ENCODE peak calls at places on chromosome 11, in eight cellular contexts. F, L, Y, J, X, R, U and E are unnamed samples.

GRCh38 chr11:123251656-123252344 is 56.8 kb upstream of the CLMP start:
- DNase-seq in L (peak), Y (no peak), J (no peak), X (no peak), F (no peak), R (no peak), U (no peak), E (no peak)

GRCh38 chr11:119975561-119976152 is 162.3 kb downstream of the TRIM29 start:
- DNase-seq in X (no peak), R (no peak), U (no peak), J (peak), L (no peak), F (no peak), Y (no peak), E (no peak)

GRCh38 chr11:73326929-73327811 is 19.1 kb downstream of the ARHGEF17 start:
- DNase-seq in F (peak), L (peak), X (no peak), J (no peak), Y (no peak), U (no peak), R (no peak), E (no peak)

GRCh38 chr11:72569966-72570892 is 104.0 kb downstream of the PDE2A start:
- DNase-seq in R (no peak), U (no peak), F (no peak), Y (no peak), J (no peak), X (no peak), L (peak), E (no peak)

GRCh38 chr11:72589802-72590761 is 84.1 kb downstream of the PDE2A start:
- DNase-seq in L (peak), R (peak), U (peak), Y (no peak), F (peak), X (no peak), J (no peak), E (peak)

GRCh38 chr11:84564180-84564866 is 1062.8 kb downstream of the DLG2 start:
- DNase-seq in X (peak), R (peak), J (peak), L (peak), F (peak), U (no peak), Y (peak), E (peak)

GRCh38 chr11:84396521-84396920 is 1110.4 kb upstream of the CCDC90B start:
- DNase-seq in F (no peak), R (no peak), J (no peak), L (peak), U (no peak), Y (no peak), X (no peak), E (no peak)

GRCh38 chr11:40175980-40176379 is 1283.5 kb downstream of the LRRC4C start:
- DNase-seq in Y (no peak), J (no peak), R (no peak), X (no peak), U (no peak), F (no peak), L (no peak), E (no peak)

GRCh38 chr11:119532551-119532950 is 109.6 kb upstream of the THY1 start:
- DNase-seq in L (no peak), J (no peak), U (no peak), X (no peak), Y (no peak), F (no peak), R (no peak), E (no peak)